ENCODE peak calls at places on chromosomes 3 and 15, in four cellular contexts. V is upper lobe of right lung; S is CD4-positive, alpha-beta T cell; X is breast epithelium. F is an unnamed sample.

GRCh38 chr3:33277193-33277882 is at the start of gene FBXL2:
- DNase-seq in V (peak; percentile 90), S (no peak), X (peak; percentile 51), F (no peak)

GRCh38 chr3:114446605-114447004 is 152.8 kb downstream of the TIGIT start:
- DNase-seq in V (no peak), S (no peak), X (no peak), F (no peak)

GRCh38 chr15:70027518-70027917 is 70.2 kb downstream of the TLE3 start:
- DNase-seq in V (no peak), S (no peak), X (no peak), F (no peak)

GRCh38 chr3:185729335-185729715 is 95.5 kb downstream of the IGF2BP2 start:
- DNase-seq in V (no peak), S (no peak), X (no peak), F (no peak)

GRCh38 chr3:197216169-197216860 is 82.1 kb downstream of the DLG1 start:
- DNase-seq in V (no peak), S (no peak), X (no peak), F (no peak)

GRCh38 chr15:90594297-90594696 is 64.6 kb downstream of the CRTC3 start:
- DNase-seq in V (peak; percentile 90), S (peak; percentile 88), X (peak; percentile 79), F (peak; percentile 86)

GRCh38 chr15:26887926-26888666 is 21.2 kb downstream of the GABRA5 start:
- DNase-seq in V (no peak), S (no peak), X (no peak), F (no peak)

GRCh38 chr3:134073583-134073945 is 43.8 kb upstream of the SLCO2A1 start:
- DNase-seq in V (no peak), S (no peak), X (no peak), F (no peak)

GRCh38 chr3:105730973-105731372 is 137.8 kb downstream of the CBLB start:
- DNase-seq in V (no peak), S (no peak), X (no peak), F (no peak)

GRCh38 chr3:40780801-40781406 is 256.1 kb downstream of the ZNF621 start:
- DNase-seq in V (no peak), S (no peak), X (peak; percentile 88), F (no peak)

GRCh38 chr3:106119691-106120090 is 250.9 kb upstream of the CBLB start:
- DNase-seq in V (no peak), S (no peak), X (no peak), F (no peak)

GRCh38 chr3:94336076-94336741 is 273.3 kb downstream of the NSUN3 start:
- DNase-seq in V (no peak), S (no peak), X (no peak), F (no peak)

GRCh38 chr3:159948423-159949140 is 40.1 kb upstream of the IL12A start:
- DNase-seq in V (no peak), S (no peak), X (no peak), F (no peak)

GRCh38 chr3:146308682-146309081 is 57.8 kb upstream of the PLSCR4 start:
- DNase-seq in V (no peak), S (no peak), X (no peak), F (no peak)

GRCh38 chr3:33915796-33916589 is 117.6 kb downstream of the PDCD6IP start:
- DNase-seq in V (no peak), S (no peak), X (no peak), F (no peak)

GRCh38 chr3:76372497-76372896 is 587.1 kb upstream of the ZNF717 start:
- DNase-seq in V (no peak), S (no peak), X (no peak), F (no peak)

GRCh38 chr3:174784206-174784934 is 74.8 kb upstream of the NAALADL2 start:
- DNase-seq in V (no peak), S (no peak), X (no peak), F (no peak)

GRCh38 chr3:80007522-80007921 is 239.7 kb upstream of the ROBO1 start:
- DNase-seq in V (no peak), S (no peak), X (no peak), F (no peak)

GRCh38 chr3:194386610-194387009 is 12.5 kb downstream of the GP5 start:
- DNase-seq in V (no peak), S (no peak), X (no peak), F (no peak)

GRCh38 chr3:42090973-42091731 is at the start of gene TRAK1:
- DNase-seq in V (no peak), S (no peak), X (peak; percentile 72), F (no peak)

GRCh38 chr15:40582726-40583246 is 11.3 kb upstream of the KNL1 start:
- DNase-seq in V (no peak), S (no peak), X (peak; percentile 27), F (no peak)

GRCh38 chr15:46815765-46816164 is 901.5 kb upstream of the SEMA6D start:
- DNase-seq in V (no peak), S (no peak), X (no peak), F (no peak)

GRCh38 chr3:169661567-169662214 is 1.8 kb downstream of the MECOM start:
- DNase-seq in V (peak; percentile 76), S (no peak), X (no peak), F (no peak)

GRCh38 chr3:120450261-120450913 is 405 bp downstream of the FSTL1 start:
- DNase-seq in V (peak; percentile 73), S (no peak), X (no peak), F (no peak)

GRCh38 chr3:169940486-169941181 is 26.0 kb upstream of the SEC62 start:
- DNase-seq in V (no peak), S (no peak), X (no peak), F (no peak)

GRCh38 chr3:58556761-58557181 is 19.8 kb upstream of the ACOX2 start:
- DNase-seq in V (no peak), S (no peak), X (no peak), F (no peak)

GRCh38 chr3:124395584-124396340 is 334.5 kb upstream of the UMPS start:
- DNase-seq in V (no peak), S (no peak), X (no peak), F (no peak)

GRCh38 chr15:70258369-70259029 is 160.8 kb upstream of the TLE3 start:
- DNase-seq in V (peak; percentile 82), S (peak; percentile 43), X (no peak), F (peak; percentile 86)

GRCh38 chr3:38154625-38155255 is 10.6 kb upstream of the OXSR1 start:
- DNase-seq in V (no peak), S (no peak), X (no peak), F (no peak)

GRCh38 chr15:100751585-100751984 is 128.0 kb upstream of the ALDH1A3 start:
- DNase-seq in V (no peak), S (no peak), X (no peak), F (no peak)

GRCh38 chr15:56366211-56366610 is 985 bp downstream of the TEX9 start:
- DNase-seq in V (no peak), S (no peak), X (no peak), F (no peak)

GRCh38 chr15:68492855-68493254 is 60.9 kb upstream of the ITGA11 start:
- DNase-seq in V (no peak), S (no peak), X (no peak), F (no peak)

GRCh38 chr3:196661400-196661799 is 21.9 kb downstream of the NRROS start:
- DNase-seq in V (no peak), S (no peak), X (no peak), F (no peak)

GRCh38 chr15:64610257-64610919 is 150.0 kb downstream of the ZNF609 start:
- DNase-seq in V (no peak), S (no peak), X (no peak), F (no peak)
- H3K27ac ChIP-seq in V (no peak overlapping the region), S (no peak overlapping the region), X (no peak overlapping the region), F (no peak overlapping the region)

GRCh38 chr3:98786364-98786930 is 23.3 kb downstream of the ST3GAL6 start:
- DNase-seq in V (no peak), S (no peak), X (no peak), F (no peak)

GRCh38 chr3:98782826-98783500 is 19.8 kb downstream of the ST3GAL6 start:
- DNase-seq in V (no peak), S (no peak), X (no peak), F (no peak)

GRCh38 chr3:98787181-98787580 is 24.0 kb downstream of the ST3GAL6 start:
- DNase-seq in V (no peak), S (no peak), X (no peak), F (no peak)

GRCh38 chr3:98784666-98785600 is 21.8 kb downstream of the ST3GAL6 start:
- DNase-seq in V (no peak), S (no peak), X (no peak), F (no peak)

GRCh38 chr3:98784042-98784441 is 20.9 kb downstream of the ST3GAL6 start:
- DNase-seq in V (no peak), S (no peak), X (no peak), F (no peak)
- H3K27ac ChIP-seq in V (no peak overlapping the region), S (no peak overlapping the region), X (peak overlapping the region; percentile 8), F (no peak overlapping the region)

DNA sequence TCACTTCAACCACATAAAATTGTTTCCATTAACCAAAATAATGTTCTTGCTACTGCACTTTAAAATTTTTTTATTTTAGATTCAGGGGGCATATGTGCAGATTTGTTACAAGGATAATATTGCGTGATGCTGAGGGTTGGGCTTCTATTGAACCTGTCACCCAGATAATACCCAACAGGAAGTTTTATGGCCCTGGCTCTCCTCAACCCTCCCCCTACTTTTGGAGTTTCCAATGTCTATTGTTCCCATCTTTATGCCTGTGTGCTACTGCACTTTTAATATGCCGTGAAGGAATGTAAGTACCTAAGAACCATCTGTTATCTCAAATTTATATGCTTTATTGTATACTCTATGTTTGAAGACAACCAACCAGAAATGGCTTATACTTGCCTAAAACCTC is 42.0 kb upstream of the IMPG2 start:
- DNase-seq in V (no peak), S (no peak), X (no peak), F (no peak)
- H3K27ac ChIP-seq in V (no peak overlapping the region), S (no peak overlapping the region), X (no peak overlapping the region), F (no peak overlapping the region)

DNA sequence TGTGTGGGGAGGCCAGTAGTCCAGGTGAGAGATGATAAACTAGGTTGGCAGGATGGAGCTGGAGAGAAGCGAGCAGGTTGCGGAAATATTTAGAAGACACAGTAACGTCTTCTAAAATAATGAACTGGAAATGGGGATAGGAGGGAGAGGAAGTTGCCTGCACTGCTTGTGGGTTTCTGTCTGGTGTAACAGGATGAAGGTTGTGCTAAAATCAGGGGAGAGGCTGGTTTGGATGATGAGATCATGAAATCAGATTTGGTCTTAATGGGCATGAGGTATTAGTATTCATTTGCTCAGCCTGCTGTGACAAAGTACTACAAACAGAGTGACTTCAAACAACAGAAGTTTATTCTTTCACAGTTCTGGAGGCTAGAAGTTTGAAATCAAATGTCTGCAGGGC is 32.1 kb upstream of the TNFAIP8L3 start:
- DNase-seq in V (no peak), S (no peak), X (no peak), F (no peak)
- H3K27ac ChIP-seq in V (no peak overlapping the region), S (no peak overlapping the region), X (no peak overlapping the region), F (no peak overlapping the region)

F was measured in CD4-positive, CD25-positive, alpha-beta regulatory T cell.